ENCODE peak calls at places on chromosomes 12 and 14, in six cellular contexts. One of them, this sample, is unnamed.

GRCh38 chr14:64209428-64210165 is 84.6 kb downstream of the ESR2 start:
- DNase-seq in prostate gland: no peak
- DNase-seq in A549: no peak
- DNase-seq in effector CD4-positive, alpha-beta T cell: no peak
- DNase-seq in stimulated activated CD4-positive, alpha-beta T cell treated with anti-CD3 and anti-CD28 coated beads, Interleukin-1b, Interleukin-23, amount 100 ng/mL, for 48 hours: no peak
- DNase-seq in endothelial cell of umbilical vein: no peak
- DNase-seq in this sample: no peak

GRCh38 chr14:71414631-71415403 is 507.6 kb downstream of the PCNX1 start:
- DNase-seq in prostate gland: no peak
- DNase-seq in A549: no peak
- DNase-seq in effector CD4-positive, alpha-beta T cell: no peak
- DNase-seq in stimulated activated CD4-positive, alpha-beta T cell treated with anti-CD3 and anti-CD28 coated beads, Interleukin-1b, Interleukin-23, amount 100 ng/mL, for 48 hours: no peak
- DNase-seq in endothelial cell of umbilical vein: no peak
- DNase-seq in this sample: no peak

GRCh38 chr14:101248840-101249675 is 312.2 kb upstream of the DIO3 start:
- DNase-seq in prostate gland: no peak
- DNase-seq in A549: no peak
- DNase-seq in effector CD4-positive, alpha-beta T cell: no peak
- DNase-seq in stimulated activated CD4-positive, alpha-beta T cell treated with anti-CD3 and anti-CD28 coated beads, Interleukin-1b, Interleukin-23, amount 100 ng/mL, for 48 hours: no peak
- DNase-seq in endothelial cell of umbilical vein: no peak
- DNase-seq in this sample: no peak

GRCh38 chr12:50505386-50505827 is 622 bp downstream of the DIP2B start:
- DNase-seq in prostate gland: peak
- DNase-seq in A549: no peak
- DNase-seq in effector CD4-positive, alpha-beta T cell: peak
- DNase-seq in stimulated activated CD4-positive, alpha-beta T cell treated with anti-CD3 and anti-CD28 coated beads, Interleukin-1b, Interleukin-23, amount 100 ng/mL, for 48 hours: peak
- DNase-seq in endothelial cell of umbilical vein: peak
- DNase-seq in this sample: peak

GRCh38 chr12:105910030-105910429 is 228.7 kb downstream of the NUAK1 start:
- DNase-seq in prostate gland: no peak
- DNase-seq in A549: no peak
- DNase-seq in effector CD4-positive, alpha-beta T cell: no peak
- DNase-seq in stimulated activated CD4-positive, alpha-beta T cell treated with anti-CD3 and anti-CD28 coated beads, Interleukin-1b, Interleukin-23, amount 100 ng/mL, for 48 hours: no peak
- DNase-seq in endothelial cell of umbilical vein: no peak
- DNase-seq in this sample: no peak

GRCh38 chr14:74980746-74981661 is 21.7 kb upstream of the EIF2B2 start:
- DNase-seq in prostate gland: no peak
- DNase-seq in A549: no peak
- DNase-seq in effector CD4-positive, alpha-beta T cell: no peak
- DNase-seq in stimulated activated CD4-positive, alpha-beta T cell treated with anti-CD3 and anti-CD28 coated beads, Interleukin-1b, Interleukin-23, amount 100 ng/mL, for 48 hours: no peak
- DNase-seq in endothelial cell of umbilical vein: peak
- DNase-seq in this sample: no peak

GRCh38 chr12:46218509-46219095 is 50.2 kb downstream of the SLC38A1 start:
- DNase-seq in prostate gland: no peak
- DNase-seq in A549: no peak
- DNase-seq in effector CD4-positive, alpha-beta T cell: no peak
- DNase-seq in stimulated activated CD4-positive, alpha-beta T cell treated with anti-CD3 and anti-CD28 coated beads, Interleukin-1b, Interleukin-23, amount 100 ng/mL, for 48 hours: peak
- DNase-seq in endothelial cell of umbilical vein: no peak
- DNase-seq in this sample: peak

GRCh38 chr12:14836336-14837210 is 6.8 kb downstream of the ART4 start:
- DNase-seq in prostate gland: no peak
- DNase-seq in A549: peak
- DNase-seq in effector CD4-positive, alpha-beta T cell: no peak
- DNase-seq in stimulated activated CD4-positive, alpha-beta T cell treated with anti-CD3 and anti-CD28 coated beads, Interleukin-1b, Interleukin-23, amount 100 ng/mL, for 48 hours: no peak
- DNase-seq in endothelial cell of umbilical vein: peak
- DNase-seq in this sample: no peak

GRCh38 chr14:83297361-83297760 is 1763.7 kb upstream of the SEL1L start:
- DNase-seq in prostate gland: no peak
- DNase-seq in A549: no peak
- DNase-seq in effector CD4-positive, alpha-beta T cell: no peak
- DNase-seq in stimulated activated CD4-positive, alpha-beta T cell treated with anti-CD3 and anti-CD28 coated beads, Interleukin-1b, Interleukin-23, amount 100 ng/mL, for 48 hours: no peak
- DNase-seq in endothelial cell of umbilical vein: no peak
- DNase-seq in this sample: no peak

GRCh38 chr12:110546339-110546738 is 36.8 kb downstream of the PPTC7 start:
- DNase-seq in prostate gland: no peak
- DNase-seq in A549: peak
- DNase-seq in effector CD4-positive, alpha-beta T cell: no peak
- DNase-seq in stimulated activated CD4-positive, alpha-beta T cell treated with anti-CD3 and anti-CD28 coated beads, Interleukin-1b, Interleukin-23, amount 100 ng/mL, for 48 hours: no peak
- DNase-seq in endothelial cell of umbilical vein: peak
- DNase-seq in this sample: no peak

GRCh38 chr12:120453977-120454376 is 7.7 kb downstream of the GATC start:
- DNase-seq in prostate gland: no peak
- DNase-seq in A549: peak
- DNase-seq in effector CD4-positive, alpha-beta T cell: no peak
- DNase-seq in stimulated activated CD4-positive, alpha-beta T cell treated with anti-CD3 and anti-CD28 coated beads, Interleukin-1b, Interleukin-23, amount 100 ng/mL, for 48 hours: peak
- DNase-seq in endothelial cell of umbilical vein: peak
- DNase-seq in this sample: no peak

GRCh38 chr12:97386133-97386581 is 76.4 kb upstream of the RMST start:
- DNase-seq in prostate gland: no peak
- DNase-seq in A549: no peak
- DNase-seq in effector CD4-positive, alpha-beta T cell: no peak
- DNase-seq in stimulated activated CD4-positive, alpha-beta T cell treated with anti-CD3 and anti-CD28 coated beads, Interleukin-1b, Interleukin-23, amount 100 ng/mL, for 48 hours: no peak
- DNase-seq in endothelial cell of umbilical vein: no peak
- DNase-seq in this sample: no peak

GRCh38 chr14:76985021-76985420 is 43.5 kb downstream of the IRF2BPL start:
- DNase-seq in prostate gland: no peak
- DNase-seq in A549: no peak
- DNase-seq in effector CD4-positive, alpha-beta T cell: no peak
- DNase-seq in stimulated activated CD4-positive, alpha-beta T cell treated with anti-CD3 and anti-CD28 coated beads, Interleukin-1b, Interleukin-23, amount 100 ng/mL, for 48 hours: no peak
- DNase-seq in endothelial cell of umbilical vein: no peak
- DNase-seq in this sample: no peak

GRCh38 chr12:53378705-53379388 is 1.1 kb upstream of the SP1 start:
- DNase-seq in prostate gland: no peak
- DNase-seq in A549: no peak
- DNase-seq in effector CD4-positive, alpha-beta T cell: no peak
- DNase-seq in stimulated activated CD4-positive, alpha-beta T cell treated with anti-CD3 and anti-CD28 coated beads, Interleukin-1b, Interleukin-23, amount 100 ng/mL, for 48 hours: no peak
- DNase-seq in endothelial cell of umbilical vein: no peak
- DNase-seq in this sample: no peak

GRCh38 chr12:104201238-104202001 is 14.2 kb upstream of the TXNRD1 start:
- DNase-seq in prostate gland: peak
- DNase-seq in A549: peak
- DNase-seq in effector CD4-positive, alpha-beta T cell: peak
- DNase-seq in stimulated activated CD4-positive, alpha-beta T cell treated with anti-CD3 and anti-CD28 coated beads, Interleukin-1b, Interleukin-23, amount 100 ng/mL, for 48 hours: peak
- DNase-seq in endothelial cell of umbilical vein: peak
- DNase-seq in this sample: peak

GRCh38 chr12:131872154-131873046 is 22.0 kb upstream of the ULK1 start:
- DNase-seq in prostate gland: no peak
- DNase-seq in A549: peak
- DNase-seq in effector CD4-positive, alpha-beta T cell: no peak
- DNase-seq in stimulated activated CD4-positive, alpha-beta T cell treated with anti-CD3 and anti-CD28 coated beads, Interleukin-1b, Interleukin-23, amount 100 ng/mL, for 48 hours: no peak
- DNase-seq in endothelial cell of umbilical vein: no peak
- DNase-seq in this sample: no peak

GRCh38 chr12:95701275-95701674 is 89.3 kb downstream of the NTN4 start:
- DNase-seq in prostate gland: no peak
- DNase-seq in A549: no peak
- DNase-seq in effector CD4-positive, alpha-beta T cell: no peak
- DNase-seq in stimulated activated CD4-positive, alpha-beta T cell treated with anti-CD3 and anti-CD28 coated beads, Interleukin-1b, Interleukin-23, amount 100 ng/mL, for 48 hours: no peak
- DNase-seq in endothelial cell of umbilical vein: peak
- DNase-seq in this sample: no peak

GRCh38 chr12:100860611-100861010 is 66.0 kb downstream of the ANO4 start:
- DNase-seq in prostate gland: no peak
- DNase-seq in A549: no peak
- DNase-seq in effector CD4-positive, alpha-beta T cell: no peak
- DNase-seq in stimulated activated CD4-positive, alpha-beta T cell treated with anti-CD3 and anti-CD28 coated beads, Interleukin-1b, Interleukin-23, amount 100 ng/mL, for 48 hours: no peak
- DNase-seq in endothelial cell of umbilical vein: no peak
- DNase-seq in this sample: no peak

GRCh38 chr12:6312529-6313325 is 2.2 kb downstream of the PLEKHG6 start:
- DNase-seq in prostate gland: peak
- DNase-seq in A549: no peak
- DNase-seq in effector CD4-positive, alpha-beta T cell: no peak
- DNase-seq in stimulated activated CD4-positive, alpha-beta T cell treated with anti-CD3 and anti-CD28 coated beads, Interleukin-1b, Interleukin-23, amount 100 ng/mL, for 48 hours: no peak
- DNase-seq in endothelial cell of umbilical vein: no peak
- DNase-seq in this sample: peak

GRCh38 chr14:106436310-106436905 is 910.0 kb downstream of the TMEM121 start:
- DNase-seq in prostate gland: no peak
- DNase-seq in A549: peak
- DNase-seq in effector CD4-positive, alpha-beta T cell: peak
- DNase-seq in stimulated activated CD4-positive, alpha-beta T cell treated with anti-CD3 and anti-CD28 coated beads, Interleukin-1b, Interleukin-23, amount 100 ng/mL, for 48 hours: peak
- DNase-seq in endothelial cell of umbilical vein: no peak
- DNase-seq in this sample: peak

GRCh38 chr12:100666588-100666987 is 93.1 kb downstream of the GAS2L3 start:
- DNase-seq in prostate gland: no peak
- DNase-seq in A549: no peak
- DNase-seq in effector CD4-positive, alpha-beta T cell: no peak
- DNase-seq in stimulated activated CD4-positive, alpha-beta T cell treated with anti-CD3 and anti-CD28 coated beads, Interleukin-1b, Interleukin-23, amount 100 ng/mL, for 48 hours: no peak
- DNase-seq in endothelial cell of umbilical vein: no peak
- DNase-seq in this sample: no peak

GRCh38 chr12:70960484-70960883 is 39.9 kb upstream of the PTPRR start:
- DNase-seq in prostate gland: no peak
- DNase-seq in A549: no peak
- DNase-seq in effector CD4-positive, alpha-beta T cell: no peak
- DNase-seq in stimulated activated CD4-positive, alpha-beta T cell treated with anti-CD3 and anti-CD28 coated beads, Interleukin-1b, Interleukin-23, amount 100 ng/mL, for 48 hours: no peak
- DNase-seq in endothelial cell of umbilical vein: no peak
- DNase-seq in this sample: no peak

This sample was measured in activated CD4-positive, alpha-beta memory T cell treated with anti-CD3 and anti-CD28 coated beads for 36 hours.